ENCODE peak calls at places on chromosomes 2 and 18, in nine cellular contexts. B is GM06990, W is H7, E is AML-193, I is mesothelial cell of epicardium, K is body of pancreas, G is heart left ventricle, U is AG10803, P is progenitor cell of endocrine pancreas. J is an unnamed sample.

GRCh38 chr2:23721454-23721826 is 205.5 kb downstream of the ATAD2B start:
- DNase-seq in B (no peak), W (no peak), E (no peak), I (no peak), K (no peak), G (no peak), U (no peak), P (no peak), J (no peak)

GRCh38 chr2:238286551-238286950 is 1.9 kb downstream of the PER2 start:
- DNase-seq in B (no peak), W (no peak), E (no peak), I (no peak), K (peak; percentile 94), G (peak; percentile 74), U (peak; percentile 90), P (no peak), J (no peak)

GRCh38 chr18:79515331-79515730 is 119.6 kb downstream of the NFATC1 start:
- DNase-seq in B (no peak), W (peak; percentile 59), E (no peak), I (no peak), K (no peak), G (no peak), U (no peak), P (no peak), J (no peak)

GRCh38 chr2:200509227-200509607 is 651 bp downstream of the KCTD18 start:
- DNase-seq in B (peak; percentile 11), W (peak; percentile 44), E (no peak), I (no peak), K (peak; percentile 4), G (no peak), U (peak; percentile 21), P (no peak), J (no peak)

GRCh38 chr2:239293450-239294430 is 107.1 kb downstream of the HDAC4 start:
- DNase-seq in B (peak; percentile 52), W (no peak), E (no peak), I (no peak), K (no peak), G (no peak), U (no peak), P (no peak), J (no peak)

GRCh38 chr2:215506604-215506990 is 70.7 kb upstream of the FN1 start:
- DNase-seq in B (no peak), W (no peak), E (no peak), I (no peak), K (no peak), G (no peak), U (no peak), P (no peak), J (no peak)

GRCh38 chr2:129908721-129909373 is 70.6 kb upstream of the RAB6C start:
- DNase-seq in B (no peak), W (peak; percentile 69), E (no peak), I (no peak), K (no peak), G (no peak), U (no peak), P (peak; percentile 4), J (no peak)

GRCh38 chr18:62996552-62996951 is 281.2 kb downstream of the PHLPP1 start:
- DNase-seq in B (no peak), W (no peak), E (no peak), I (no peak), K (no peak), G (no peak), U (no peak), P (no peak), J (no peak)

GRCh38 chr2:11376071-11376470 is 31.6 kb upstream of the ROCK2 start:
- DNase-seq in B (no peak), W (no peak), E (no peak), I (no peak), K (no peak), G (no peak), U (no peak), P (no peak), J (no peak)

GRCh38 chr2:229129738-229130371 is 141.2 kb downstream of the PID1 start:
- DNase-seq in B (no peak), W (no peak), E (no peak), I (no peak), K (no peak), G (peak; percentile 36), U (peak; percentile 38), P (no peak), J (no peak)

GRCh38 chr2:192070099-192070498 is 124.6 kb downstream of the TMEFF2 start:
- DNase-seq in B (no peak), W (no peak), E (no peak), I (no peak), K (no peak), G (no peak), U (peak; percentile 3), P (no peak), J (no peak)

GRCh38 chr2:162013514-162014205 is 60.4 kb downstream of the DPP4 start:
- DNase-seq in B (no peak), W (no peak), E (peak; percentile 17), I (no peak), K (no peak), G (no peak), U (no peak), P (no peak), J (no peak)

GRCh38 chr18:35717182-35717581 is 135.6 kb downstream of the GALNT1 start:
- DNase-seq in B (no peak), W (no peak), E (no peak), I (no peak), K (no peak), G (no peak), U (no peak), P (no peak), J (no peak)

GRCh38 chr2:160409480-160409879 is 84.1 kb downstream of the RBMS1 start:
- DNase-seq in B (no peak), W (no peak), E (no peak), I (no peak), K (no peak), G (no peak), U (no peak), P (no peak), J (no peak)

GRCh38 chr2:219542931-219543595 is 546 bp downstream of the CHPF start:
- DNase-seq in B (no peak), W (peak; percentile 85), E (no peak), I (no peak), K (peak; percentile 39), G (no peak), U (peak; percentile 25), P (no peak), J (no peak)

GRCh38 chr2:69304685-69305084 is 82.3 kb downstream of the GFPT1 start:
- DNase-seq in B (no peak), W (no peak), E (no peak), I (no peak), K (no peak), G (no peak), U (no peak), P (no peak), J (no peak)

GRCh38 chr2:30323499-30323898 is 92.2 kb downstream of the LBH start:
- DNase-seq in B (no peak), W (no peak), E (no peak), I (no peak), K (no peak), G (no peak), U (no peak), P (no peak), J (no peak)

GRCh38 chr2:189685540-189686229 is 11.2 kb downstream of the ANKAR start:
- DNase-seq in B (no peak), W (peak; percentile 17), E (peak; percentile 51), I (no peak), K (no peak), G (peak; percentile 33), U (peak; percentile 70), P (no peak), J (no peak)

GRCh38 chr2:81481994-81482368 is 1177.4 kb upstream of the LRRTM1 start:
- DNase-seq in B (no peak), W (peak; percentile 6), E (no peak), I (no peak), K (no peak), G (no peak), U (no peak), P (no peak), J (no peak)

GRCh38 chr2:86235196-86235980 is 36.1 kb downstream of the MRPL35 start:
- DNase-seq in B (no peak), W (no peak), E (no peak), I (no peak), K (no peak), G (no peak), U (no peak), P (no peak), J (no peak)

GRCh38 chr2:240285725-240286124 is 145.3 kb upstream of the OTOS start:
- DNase-seq in B (no peak), W (no peak), E (no peak), I (no peak), K (no peak), G (no peak), U (no peak), P (no peak), J (no peak)

GRCh38 chr2:45121236-45121927 is 112.1 kb upstream of the SIX2 start:
- DNase-seq in B (no peak), W (no peak), E (no peak), I (no peak), K (no peak), G (no peak), U (no peak), P (no peak), J (no peak)

J was measured in GM12864.